ENCODE peak calls at places on chromosomes 5 and 9, in four cellular contexts. D, S, B and R are unnamed samples.
A peak's percentile ranks its signal among the peaks of the same experiment; 100 is the strongest.

GRCh38 chr9:78383130-78383529 is 86.2 kb downstream of the PSAT1 start:
- DNase-seq in D (no peak), S (no peak), B (no peak), R (no peak)

GRCh38 chr5:60334281-60334713 is 365.7 kb downstream of the DEPDC1B start:
- DNase-seq in D (no peak), S (peak; percentile 18), B (no peak), R (no peak)

GRCh38 chr5:126975791-126976190 is 54.6 kb downstream of the MARCHF3 start:
- DNase-seq in D (no peak), S (no peak), B (no peak), R (no peak)

GRCh38 chr9:90801507-90802289 is at the start of gene SYK:
- DNase-seq in D (no peak), S (no peak), B (peak; percentile 66), R (peak; percentile 68)

GRCh38 chr9:38246833-38247232 is 145.7 kb upstream of the ALDH1B1 start:
- DNase-seq in D (no peak), S (no peak), B (no peak), R (no peak)

GRCh38 chr5:31916327-31916726 is 257.8 kb downstream of the GOLPH3 start:
- DNase-seq in D (no peak), S (no peak), B (no peak), R (no peak)

GRCh38 chr5:136802382-136802781 is 437.0 kb upstream of the TRPC7 start:
- DNase-seq in D (no peak), S (no peak), B (peak; percentile 14), R (no peak)

GRCh38 chr9:126389958-126390357 is 63.3 kb downstream of the MVB12B start:
- DNase-seq in D (no peak), S (no peak), B (no peak), R (no peak)

GRCh38 chr9:93133641-93134017 is 422 bp downstream of the NINJ1 start:
- DNase-seq in D (no peak), S (peak; percentile 79), B (peak; percentile 85), R (peak; percentile 69)

GRCh38 chr9:121242219-121242954 is 25.6 kb upstream of the GSN start:
- DNase-seq in D (no peak), S (no peak), B (no peak), R (no peak)

GRCh38 chr9:137688725-137689124 is 69.9 kb downstream of the EHMT1 start:
- DNase-seq in D (no peak), S (peak; percentile 79), B (no peak), R (no peak)

GRCh38 chr5:149001154-149001553 is 61.7 kb downstream of the SH3TC2 start:
- DNase-seq in D (no peak), S (no peak), B (no peak), R (no peak)

GRCh38 chr5:159316519-159317383 is 13.5 kb downstream of the IL12B start:
- DNase-seq in D (no peak), S (peak; percentile 40), B (peak; percentile 66), R (peak; percentile 47)

GRCh38 chr9:107214915-107215314 is 68.2 kb upstream of the RAD23B start:
- DNase-seq in D (no peak), S (no peak), B (no peak), R (no peak)

GRCh38 chr5:168979140-168979539 is 321.8 kb downstream of the SLIT3 start:
- DNase-seq in D (no peak), S (no peak), B (no peak), R (no peak)

GRCh38 chr5:160479926-160480325 is 58.3 kb downstream of the PTTG1 start:
- DNase-seq in D (no peak), S (no peak), B (no peak), R (no peak)

GRCh38 chr9:93458702-93459101 is 5.3 kb upstream of the FAM120AOS start:
- DNase-seq in D (no peak), S (no peak), B (no peak), R (no peak)

GRCh38 chr5:83848928-83849327 is 128.3 kb upstream of the HAPLN1 start:
- DNase-seq in D (no peak), S (no peak), B (no peak), R (no peak)

GRCh38 chr5:32964246-32964645 is 253.1 kb downstream of the NPR3 start:
- DNase-seq in D (no peak), S (no peak), B (no peak), R (no peak)

GRCh38 chr5:40386293-40386692 is 293.4 kb upstream of the PTGER4 start:
- DNase-seq in D (peak; percentile 62), S (no peak), B (no peak), R (no peak)

DNA sequence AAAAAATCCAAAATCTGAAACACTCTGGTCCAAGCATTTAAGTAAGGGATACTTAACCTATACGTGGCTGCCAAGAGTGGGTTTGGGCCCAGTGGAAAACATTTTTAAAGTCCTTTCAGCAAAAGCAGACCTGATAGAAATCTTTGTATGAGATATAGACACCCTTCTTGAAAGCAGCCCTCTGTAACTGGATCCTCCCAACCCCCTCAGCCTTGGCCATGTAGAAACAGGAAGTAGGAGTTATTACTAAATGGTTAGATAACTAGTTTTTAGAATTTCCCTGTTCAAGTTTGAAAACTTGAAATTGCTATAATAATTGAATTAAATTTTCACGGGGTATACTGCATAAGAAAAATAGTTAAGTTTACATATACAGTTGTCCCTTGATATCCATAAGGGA is 111.3 kb upstream of the PCA3 start:
- DNase-seq in D (no peak), S (no peak), B (no peak), R (no peak)
- TF ChIP-seq NFIC in D (no peak), S (no peak), B (no peak), R (no peak)

GRCh38 chr9:115369322-115369957 is 251.5 kb upstream of the TNC start:
- DNase-seq in D (no peak), S (no peak), B (peak; percentile 67), R (no peak)
- TF ChIP-seq FOXM1 in D (no peak), S (no peak), B (no peak), R (no peak)

DNA sequence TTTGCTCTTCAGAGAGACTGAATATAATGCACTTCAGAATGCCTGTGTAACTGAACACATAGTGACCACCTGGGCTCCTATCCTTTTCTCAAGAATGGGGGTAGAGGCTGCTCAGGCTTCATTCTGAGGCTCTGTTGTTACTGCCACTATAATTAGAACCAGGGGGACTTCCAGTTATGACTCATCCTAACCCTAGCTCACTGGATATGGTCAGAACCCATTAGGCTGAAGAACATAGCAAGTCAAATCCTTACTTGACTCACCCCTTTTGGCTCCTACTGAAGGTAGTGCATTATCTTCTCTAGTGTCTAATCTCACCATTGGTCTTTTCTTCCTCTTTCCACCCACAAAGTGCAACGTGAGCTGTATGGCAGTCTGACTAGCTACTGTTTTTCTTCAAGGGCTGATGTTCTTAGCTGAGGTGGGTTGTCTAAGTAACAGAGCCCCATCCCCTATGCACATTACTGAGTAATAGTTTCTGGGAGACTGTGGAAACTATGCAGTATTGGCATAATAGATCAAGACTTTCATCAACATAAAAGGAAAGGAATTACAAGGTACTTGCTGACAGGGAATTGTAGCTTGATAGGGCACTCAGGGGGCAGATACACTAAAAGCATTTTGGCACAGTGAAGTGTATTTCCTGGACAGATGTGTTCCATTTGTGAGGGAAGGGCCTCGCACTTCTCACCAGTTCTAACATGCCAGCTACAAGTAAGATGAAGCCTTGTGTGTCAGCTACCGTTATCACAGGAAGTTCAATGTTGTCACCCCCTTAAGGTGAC is 431.0 kb upstream of the MEF2C start:
- DNase-seq in D (peak; percentile 99), S (no peak), B (no peak), R (peak; percentile 10)
- TF ChIP-seq NFIC in D (peak; percentile 100), S (no peak), B (peak; percentile 69), R (no peak)

GRCh38 chr5:87393331-87393730 is 19.4 kb downstream of the CCNH start:
- DNase-seq in D (no peak), S (no peak), B (no peak), R (no peak)
- TF ChIP-seq FOXM1 in D (no peak), S (no peak), B (peak; percentile 61), R (no peak)

GRCh38 chr5:55498466-55498865 is 36.3 kb downstream of the PLPP1 start:
- DNase-seq in D (no peak), S (no peak), B (no peak), R (no peak)
- TF ChIP-seq NFIC in D (no peak), S (no peak), B (no peak), R (no peak)

GRCh38 chr5:154756871-154757646 is 1.9 kb downstream of the LARP1 start:
- DNase-seq in D (no peak), S (no peak), B (peak; percentile 77), R (peak; percentile 53)

GRCh38 chr5:154756203-154756870 is 1.2 kb downstream of the LARP1 start:
- DNase-seq in D (no peak), S (no peak), B (peak; percentile 68), R (peak; percentile 80)

GRCh38 chr5:154758977-154759376 is 3.8 kb downstream of the LARP1 start:
- DNase-seq in D (no peak), S (no peak), B (no peak), R (no peak)

GRCh38 chr5:154757647-154758406 is 2.6 kb downstream of the LARP1 start:
- DNase-seq in D (no peak), S (no peak), B (no peak), R (no peak)

GRCh38 chr5:154758501-154758900 is 3.3 kb downstream of the LARP1 start:
- DNase-seq in D (no peak), S (no peak), B (no peak), R (no peak)
- TF ChIP-seq FOXM1 in D (no peak), S (no peak), B (no peak), R (no peak)

GRCh38 chr9:134179918-134180785 is 15.8 kb upstream of the RNU6ATAC start:
- DNase-seq in D (no peak), S (no peak), B (peak; percentile 28), R (no peak)
- TF ChIP-seq NFIC in D (no peak), S (no peak), B (no peak), R (no peak)

GRCh38 chr9:70479880-70480291 is 65.4 kb upstream of the KLF9 start:
- DNase-seq in D (no peak), S (no peak), B (peak; percentile 15), R (no peak)
- TF ChIP-seq FOXM1 in D (no peak), S (no peak), B (no peak), R (no peak)